ENCODE peak calls at places on chromosomes 11 and 22, in five cellular contexts. One of them, this sample, is unnamed.

GRCh38 chr11:66070604-66071325 is 693 bp downstream of the PACS1 start:
- DNase-seq in K562: peak
- DNase-seq in HepG2: no peak
- DNase-seq in A549: peak
- DNase-seq in H1: no peak
- DNase-seq in this sample: no peak

GRCh38 chr11:116472661-116473060 is 300.1 kb downstream of the BUD13 start:
- DNase-seq in K562: no peak
- DNase-seq in HepG2: no peak
- DNase-seq in A549: no peak
- DNase-seq in H1: no peak
- DNase-seq in this sample: no peak

GRCh38 chr22:36225333-36225922 is 13.9 kb downstream of the APOL2 start:
- DNase-seq in K562: no peak
- DNase-seq in HepG2: no peak
- DNase-seq in A549: no peak
- DNase-seq in H1: no peak
- DNase-seq in this sample: no peak

GRCh38 chr11:6667733-6668374 is 12.2 kb upstream of the DCHS1 start:
- DNase-seq in K562: peak
- DNase-seq in HepG2: peak
- DNase-seq in A549: no peak
- DNase-seq in H1: no peak
- DNase-seq in this sample: peak

GRCh38 chr11:124199702-124200101 is 16.6 kb downstream of the OR10D3 start:
- DNase-seq in K562: no peak
- DNase-seq in HepG2: no peak
- DNase-seq in A549: no peak
- DNase-seq in H1: no peak
- DNase-seq in this sample: no peak

GRCh38 chr11:33211588-33211987 is 45.6 kb upstream of the HIPK3 start:
- DNase-seq in K562: no peak
- DNase-seq in HepG2: peak
- DNase-seq in A549: no peak
- DNase-seq in H1: no peak
- DNase-seq in this sample: no peak

GRCh38 chr11:128503231-128503991 is 83.9 kb downstream of the ETS1 start:
- DNase-seq in K562: no peak
- DNase-seq in HepG2: no peak
- DNase-seq in A549: no peak
- DNase-seq in H1: no peak
- DNase-seq in this sample: no peak

GRCh38 chr11:73889019-73889418 is 12.2 kb downstream of the PAAF1 start:
- DNase-seq in K562: no peak
- DNase-seq in HepG2: no peak
- DNase-seq in A549: no peak
- DNase-seq in H1: no peak
- DNase-seq in this sample: no peak

GRCh38 chr22:38258895-38259294 is 13.9 kb downstream of the TMEM184B start:
- DNase-seq in K562: no peak
- DNase-seq in HepG2: no peak
- DNase-seq in A549: no peak
- DNase-seq in H1: no peak
- DNase-seq in this sample: no peak

GRCh38 chr22:36015806-36016519 is 12.7 kb downstream of the RBFOX2 start:
- DNase-seq in K562: no peak
- DNase-seq in HepG2: no peak
- DNase-seq in A549: no peak
- DNase-seq in H1: no peak
- DNase-seq in this sample: no peak

GRCh38 chr22:47446331-47446730 is 683.9 kb downstream of the TBC1D22A start:
- DNase-seq in K562: no peak
- DNase-seq in HepG2: no peak
- DNase-seq in A549: no peak
- DNase-seq in H1: no peak
- DNase-seq in this sample: no peak

GRCh38 chr11:61972796-61973602 is 5.6 kb upstream of the FTH1 start:
- DNase-seq in K562: no peak
- DNase-seq in HepG2: peak
- DNase-seq in A549: no peak
- DNase-seq in H1: no peak
- DNase-seq in this sample: no peak

GRCh38 chr11:6654281-6655019 is 1.2 kb downstream of the DCHS1 start:
- DNase-seq in K562: no peak
- DNase-seq in HepG2: peak
- DNase-seq in A549: no peak
- DNase-seq in H1: no peak
- DNase-seq in this sample: no peak

GRCh38 chr22:31350410-31350863 is 4.3 kb upstream of the PATZ1 start:
- DNase-seq in K562: peak
- DNase-seq in HepG2: peak
- DNase-seq in A549: peak
- DNase-seq in H1: no peak
- DNase-seq in this sample: no peak

GRCh38 chr11:29448246-29448877 is 568.5 kb downstream of the KCNA4 start:
- DNase-seq in K562: peak
- DNase-seq in HepG2: no peak
- DNase-seq in A549: peak
- DNase-seq in H1: no peak
- DNase-seq in this sample: no peak

GRCh38 chr11:62251698-62252097 is 9.7 kb downstream of the SCGB1D2 start:
- DNase-seq in K562: no peak
- DNase-seq in HepG2: no peak
- DNase-seq in A549: no peak
- DNase-seq in H1: no peak
- DNase-seq in this sample: no peak

GRCh38 chr11:114621950-114622809 is 26.6 kb upstream of the NXPE4 start:
- DNase-seq in K562: no peak
- DNase-seq in HepG2: no peak
- DNase-seq in A549: no peak
- DNase-seq in H1: no peak
- DNase-seq in this sample: no peak

GRCh38 chr11:107801641-107802040 is 56.9 kb downstream of the SLC35F2 start:
- DNase-seq in K562: no peak
- DNase-seq in HepG2: no peak
- DNase-seq in A549: no peak
- DNase-seq in H1: no peak
- DNase-seq in this sample: no peak

GRCh38 chr22:39545310-39546063 is 12.9 kb upstream of the RPS19BP1 start:
- DNase-seq in K562: peak
- DNase-seq in HepG2: no peak
- DNase-seq in A549: no peak
- DNase-seq in H1: no peak
- DNase-seq in this sample: no peak

GRCh38 chr11:122097419-122098001 is 18.5 kb downstream of the BLID start:
- DNase-seq in K562: no peak
- DNase-seq in HepG2: no peak
- DNase-seq in A549: no peak
- DNase-seq in H1: no peak
- DNase-seq in this sample: no peak

GRCh38 chr11:1508491-1508891 is 21.9 kb upstream of the MOB2 start:
- DNase-seq in K562: no peak
- DNase-seq in HepG2: no peak
- DNase-seq in A549: no peak
- DNase-seq in H1: no peak
- DNase-seq in this sample: no peak

GRCh38 chr11:1506981-1507380 is 20.4 kb upstream of the MOB2 start:
- DNase-seq in K562: no peak
- DNase-seq in HepG2: no peak
- DNase-seq in A549: no peak
- DNase-seq in H1: no peak
- DNase-seq in this sample: no peak

GRCh38 chr11:1508986-1509385 is 22.4 kb upstream of the MOB2 start:
- DNase-seq in K562: no peak
- DNase-seq in HepG2: no peak
- DNase-seq in A549: no peak
- DNase-seq in H1: no peak
- DNase-seq in this sample: no peak

GRCh38 chr11:1505480-1505879 is 18.9 kb upstream of the MOB2 start:
- DNase-seq in K562: no peak
- DNase-seq in HepG2: no peak
- DNase-seq in A549: no peak
- DNase-seq in H1: no peak
- DNase-seq in this sample: no peak

GRCh38 chr11:1507381-1508140 is 21.0 kb upstream of the MOB2 start:
- DNase-seq in K562: no peak
- DNase-seq in HepG2: no peak
- DNase-seq in A549: no peak
- DNase-seq in H1: no peak
- DNase-seq in this sample: no peak
- TF ChIP-seq HDAC2 in K562: no peak
- TF ChIP-seq HDAC2 in HepG2: no peak
- TF ChIP-seq HDAC2 in A549: no peak
- TF ChIP-seq HDAC2 in H1: no peak
- TF ChIP-seq HDAC2 in this sample: no peak

DNA sequence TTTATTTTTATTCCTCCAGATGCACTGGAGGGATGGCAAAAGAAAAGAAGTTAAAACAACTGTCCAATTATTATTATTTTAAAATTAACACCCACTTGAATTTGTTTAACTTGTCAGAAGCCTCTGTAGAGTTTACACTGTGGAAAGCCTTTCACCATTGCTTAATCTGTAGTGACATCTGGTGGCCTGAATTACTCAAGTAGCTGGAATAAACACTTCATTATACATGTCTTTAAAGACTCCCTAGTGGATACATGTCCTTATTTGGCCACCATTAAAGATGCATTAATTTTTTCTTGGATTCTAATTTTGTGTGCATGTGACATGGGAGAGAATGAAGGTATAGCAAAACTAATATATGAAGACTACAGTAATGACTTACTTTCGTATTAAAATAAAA is 1496.5 kb downstream of the FAM181B start:
- DNase-seq in K562: no peak
- DNase-seq in HepG2: peak
- DNase-seq in A549: no peak
- DNase-seq in H1: no peak
- DNase-seq in this sample: no peak
- TF ChIP-seq HDAC2 in K562: no peak
- TF ChIP-seq HDAC2 in HepG2: no peak
- TF ChIP-seq HDAC2 in A549: no peak
- TF ChIP-seq HDAC2 in H1: no peak
- TF ChIP-seq HDAC2 in this sample: no peak

GRCh38 chr22:46107753-46108563 is 42.4 kb upstream of the PPARA start:
- DNase-seq in K562: no peak
- DNase-seq in HepG2: no peak
- DNase-seq in A549: no peak
- DNase-seq in H1: no peak
- DNase-seq in this sample: no peak
- TF ChIP-seq HDAC2 in K562: no peak
- TF ChIP-seq HDAC2 in HepG2: no peak
- TF ChIP-seq HDAC2 in A549: no peak
- TF ChIP-seq HDAC2 in H1: no peak
- TF ChIP-seq HDAC2 in this sample: no peak

GRCh38 chr11:13984616-13985474 is 22.3 kb downstream of the SPON1 start:
- DNase-seq in K562: no peak
- DNase-seq in HepG2: no peak
- DNase-seq in A549: no peak
- DNase-seq in H1: no peak
- DNase-seq in this sample: no peak
- TF ChIP-seq HDAC2 in K562: no peak
- TF ChIP-seq HDAC2 in HepG2: no peak
- TF ChIP-seq HDAC2 in A549: no peak
- TF ChIP-seq HDAC2 in H1: no peak
- TF ChIP-seq HDAC2 in this sample: no peak

DNA sequence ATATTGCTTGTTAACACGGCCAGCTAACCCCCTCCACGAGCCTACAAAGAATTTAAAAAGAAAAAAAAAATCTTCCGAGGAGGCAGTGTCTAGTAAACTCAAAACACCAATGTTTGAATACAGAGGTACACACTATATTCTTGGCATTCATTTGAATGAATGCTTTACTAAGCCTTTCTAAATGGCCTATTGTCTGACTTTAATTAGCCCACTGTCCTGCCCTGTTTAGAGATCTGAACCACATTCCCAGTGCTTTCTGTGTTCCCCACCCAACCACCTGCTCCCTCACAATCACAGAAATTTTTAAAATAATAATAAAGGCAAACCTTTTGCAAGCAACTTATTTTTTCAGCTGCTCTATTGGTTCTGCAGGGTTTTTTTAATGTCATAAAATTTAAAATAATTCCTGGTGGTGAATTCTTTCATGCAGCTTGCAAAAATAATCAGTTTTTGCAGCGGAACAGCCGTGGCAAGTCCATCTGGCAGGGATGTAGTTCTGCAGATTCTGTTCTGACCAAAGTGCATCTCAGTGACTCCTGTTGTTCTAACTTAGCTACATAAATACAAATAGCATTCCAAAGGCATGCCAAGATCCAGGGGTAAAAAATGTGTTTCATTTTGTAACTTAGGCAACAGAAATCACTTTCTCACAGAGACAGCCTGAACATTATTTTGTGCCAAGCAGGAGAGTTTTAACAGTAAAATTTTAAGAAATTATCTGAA is 23.8 kb downstream of the POU2AF2 start:
- DNase-seq in K562: no peak
- DNase-seq in HepG2: peak
- DNase-seq in A549: no peak
- DNase-seq in H1: no peak
- DNase-seq in this sample: no peak
- TF ChIP-seq HDAC2 in K562: no peak
- TF ChIP-seq HDAC2 in HepG2: peak
- TF ChIP-seq HDAC2 in A549: no peak
- TF ChIP-seq HDAC2 in H1: no peak
- TF ChIP-seq HDAC2 in this sample: no peak

GRCh38 chr22:49671331-49672012 is 156.2 kb downstream of the BRD1 start:
- DNase-seq in K562: no peak
- DNase-seq in HepG2: no peak
- DNase-seq in A549: no peak
- DNase-seq in H1: no peak
- DNase-seq in this sample: no peak

GRCh38 chr22:49674479-49674830 is 153.2 kb downstream of the BRD1 start:
- DNase-seq in K562: no peak
- DNase-seq in HepG2: no peak
- DNase-seq in A549: no peak
- DNase-seq in H1: no peak
- DNase-seq in this sample: no peak

GRCh38 chr22:49670610-49671330 is 156.9 kb downstream of the BRD1 start:
- DNase-seq in K562: no peak
- DNase-seq in HepG2: no peak
- DNase-seq in A549: no peak
- DNase-seq in H1: no peak
- DNase-seq in this sample: no peak

GRCh38 chr22:49672013-49672516 is 155.6 kb downstream of the BRD1 start:
- DNase-seq in K562: no peak
- DNase-seq in HepG2: no peak
- DNase-seq in A549: no peak
- DNase-seq in H1: no peak
- DNase-seq in this sample: no peak

DNA sequence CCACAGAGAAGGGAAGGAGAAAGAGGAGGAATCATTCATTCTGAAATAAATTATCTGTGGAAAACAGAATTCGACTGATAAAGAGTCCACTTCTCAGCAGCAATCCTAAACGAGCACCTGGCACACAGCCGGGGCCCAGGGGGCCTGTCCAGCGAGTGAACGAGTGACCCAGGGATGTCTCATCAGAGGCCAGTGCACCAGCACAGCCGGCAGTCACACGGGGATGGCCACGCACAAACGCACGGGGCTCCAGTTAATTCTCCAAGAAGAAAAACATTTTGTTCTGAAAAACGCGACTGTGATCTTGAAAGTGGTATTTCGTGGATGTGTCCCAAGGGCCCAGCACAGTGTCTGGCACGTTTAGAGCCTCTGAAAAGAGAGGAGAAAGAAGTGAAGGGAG is 154.6 kb downstream of the BRD1 start:
- DNase-seq in K562: no peak
- DNase-seq in HepG2: no peak
- DNase-seq in A549: no peak
- DNase-seq in H1: no peak
- DNase-seq in this sample: no peak
- TF ChIP-seq HDAC2 in K562: no peak
- TF ChIP-seq HDAC2 in HepG2: no peak
- TF ChIP-seq HDAC2 in A549: no peak
- TF ChIP-seq HDAC2 in H1: no peak
- TF ChIP-seq HDAC2 in this sample: no peak

This sample was measured in GM12878.